ENCODE peak calls at places on chromosomes 12 and 14, in ten cellular contexts. W is K562, O is AG09319, S is SK-N-SH, H is suprapubic skin, L is nephron progenitor cell, U is A549, Y is foreskin fibroblast, T is BJ, N is fibroblast of mammary gland. R is an unnamed sample.

GRCh38 chr12:96862326-96862725 is 44.7 kb upstream of the NEDD1 start:
- DNase-seq in W (no peak), Y (no peak), H (no peak), U (no peak), T (no peak), N (no peak), O (no peak), L (no peak), S (no peak), R (no peak)

GRCh38 chr12:81043979-81044740 is 33.7 kb upstream of the ACSS3 start:
- DNase-seq in S (no peak), N (no peak), U (no peak), Y (no peak), W (no peak), L (no peak), T (no peak), O (no peak), H (no peak), R (no peak)

GRCh38 chr12:104177663-104178501 is 37.7 kb upstream of the TXNRD1 start:
- DNase-seq in T (peak), U (peak), W (peak), N (peak), Y (peak), H (peak), O (peak), L (no peak), S (peak), R (peak)

GRCh38 chr14:77044776-77045569 is 16.5 kb upstream of the IRF2BPL start:
- DNase-seq in S (no peak), T (peak), L (no peak), U (peak), Y (peak), H (no peak), N (peak), O (peak), W (no peak), R (no peak)

GRCh38 chr14:105083926-105084685 is 18.9 kb upstream of the GPR132 start:
- DNase-seq in N (no peak), O (no peak), W (no peak), H (peak), L (no peak), S (no peak), T (no peak), Y (no peak), U (no peak), R (no peak)

GRCh38 chr14:24662753-24663152 is 28.8 kb upstream of the GZMB start:
- DNase-seq in L (no peak), Y (no peak), H (no peak), N (no peak), W (no peak), U (no peak), T (no peak), O (no peak), S (no peak), R (no peak)

GRCh38 chr12:11834104-11834812 is 184.8 kb downstream of the ETV6 start:
- DNase-seq in N (peak), L (no peak), U (no peak), Y (peak), W (no peak), S (no peak), O (no peak), H (no peak), T (peak), R (no peak)

GRCh38 chr12:46111727-46112126 is 121.4 kb upstream of the SCAF11 start:
- DNase-seq in U (no peak), N (no peak), Y (no peak), H (no peak), O (no peak), S (no peak), T (no peak), L (no peak), W (no peak), R (no peak)

GRCh38 chr12:53791735-53792326 is 40.1 kb upstream of the CISTR start:
- DNase-seq in H (no peak), O (no peak), L (peak), T (no peak), U (peak), Y (no peak), S (no peak), N (peak), W (peak), R (no peak)

GRCh38 chr14:43147480-43147879 is 1359.6 kb downstream of the FSCB start:
- DNase-seq in W (no peak), T (no peak), O (no peak), L (no peak), H (no peak), Y (no peak), U (no peak), N (peak), S (no peak), R (no peak)

GRCh38 chr14:67725171-67725570 is 23.5 kb downstream of the RDH12 start:
- DNase-seq in S (no peak), N (no peak), W (no peak), Y (no peak), H (no peak), T (no peak), U (no peak), L (no peak), O (no peak), R (no peak)

GRCh38 chr12:42587564-42588307 is 1.8 kb downstream of the PRICKLE1 start:
- DNase-seq in H (no peak), O (no peak), U (no peak), W (no peak), Y (no peak), S (no peak), L (peak), N (no peak), T (no peak), R (no peak)

GRCh38 chr12:31518680-31519227 is 72.2 kb downstream of the DENND5B start:
- DNase-seq in L (no peak), T (peak), Y (peak), N (peak), S (peak), O (peak), U (peak), H (no peak), W (no peak), R (no peak)

GRCh38 chr12:49019435-49020317 is 1.1 kb upstream of the PRKAG1 start:
- DNase-seq in N (peak), H (peak), W (peak), S (peak), Y (peak), L (peak), O (no peak), U (peak), T (no peak), R (no peak)

GRCh38 chr12:122205590-122205925 is 2.0 kb downstream of the B3GNT4 start:
- DNase-seq in S (no peak), H (no peak), L (no peak), N (no peak), O (no peak), Y (no peak), W (no peak), T (no peak), U (no peak), R (no peak)

GRCh38 chr12:70722584-70723343 is 85.5 kb upstream of the PTPRB start:
- DNase-seq in N (peak), T (no peak), O (no peak), W (no peak), L (no peak), U (no peak), S (peak), Y (no peak), H (no peak), R (no peak)

GRCh38 chr14:74863274-74863673 is 12.7 kb downstream of the PROX2 start:
- DNase-seq in W (no peak), L (no peak), S (no peak), N (no peak), H (no peak), O (no peak), U (no peak), Y (no peak), T (no peak), R (no peak)

GRCh38 chr12:74111688-74112360 is 425.8 kb upstream of the ATXN7L3B start:
- DNase-seq in N (peak), O (no peak), L (peak), Y (no peak), S (peak), W (no peak), U (peak), H (no peak), T (no peak), R (no peak)
- TF ChIP-seq CTCF in N (peak), O (no peak), L (peak), Y (no peak), S (peak), W (peak), U (no peak), H (no peak), T (no peak), R (peak)

GRCh38 chr14:100525615-100526014 is 61.6 kb downstream of the BEGAIN start:
- DNase-seq in U (no peak), N (no peak), T (no peak), O (no peak), Y (no peak), H (peak), W (no peak), S (no peak), L (peak), R (peak)

GRCh38 chr14:100526057-100526456 is 61.2 kb downstream of the BEGAIN start:
- DNase-seq in T (no peak), L (no peak), O (no peak), U (no peak), N (no peak), Y (no peak), W (no peak), S (no peak), H (peak), R (peak)

GRCh38 chr14:100523536-100524025 is 63.6 kb downstream of the BEGAIN start:
- DNase-seq in T (no peak), S (no peak), Y (no peak), W (no peak), O (no peak), L (peak), H (peak), U (no peak), N (no peak), R (no peak)

GRCh38 chr14:100524233-100524932 is 62.8 kb downstream of the BEGAIN start:
- DNase-seq in H (peak), O (no peak), T (no peak), W (no peak), N (no peak), U (no peak), S (no peak), L (peak), Y (no peak), R (peak)

GRCh38 chr14:100524933-100525243 is 62.3 kb downstream of the BEGAIN start:
- DNase-seq in T (no peak), S (no peak), U (peak), Y (no peak), H (peak), O (no peak), W (peak), N (peak), L (peak), R (peak)
- TF ChIP-seq CTCF in T (no peak), S (no peak), U (peak), Y (peak), H (no peak), O (no peak), W (peak), N (peak), L (peak), R (peak)

DNA sequence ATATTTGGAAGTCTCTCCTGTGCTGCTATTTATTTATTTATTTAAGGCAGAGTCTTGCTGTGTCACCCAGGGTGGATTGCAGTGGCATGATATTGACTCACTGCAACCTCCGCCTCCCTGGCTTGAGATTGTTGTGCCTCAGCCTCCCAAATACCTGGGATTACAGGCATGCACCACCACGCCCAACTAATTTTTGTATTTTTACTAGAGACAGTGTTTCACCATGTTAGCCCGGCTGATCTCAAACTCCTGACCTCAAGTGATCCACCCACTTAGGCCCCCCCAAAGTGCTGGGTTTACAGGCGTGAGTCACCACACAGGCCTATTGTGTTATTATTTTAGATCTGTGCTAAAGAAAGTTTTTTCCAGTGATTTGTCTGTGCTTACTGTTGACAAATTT is 225.2 kb downstream of the CCER1 start:
- DNase-seq in S (no peak), N (peak), U (peak), Y (peak), W (no peak), L (no peak), H (no peak), T (peak), O (no peak), R (no peak)
- TF ChIP-seq CTCF in S (no peak), N (no peak), U (no peak), Y (no peak), W (no peak), L (no peak), H (no peak), T (no peak), O (no peak), R (no peak)

DNA sequence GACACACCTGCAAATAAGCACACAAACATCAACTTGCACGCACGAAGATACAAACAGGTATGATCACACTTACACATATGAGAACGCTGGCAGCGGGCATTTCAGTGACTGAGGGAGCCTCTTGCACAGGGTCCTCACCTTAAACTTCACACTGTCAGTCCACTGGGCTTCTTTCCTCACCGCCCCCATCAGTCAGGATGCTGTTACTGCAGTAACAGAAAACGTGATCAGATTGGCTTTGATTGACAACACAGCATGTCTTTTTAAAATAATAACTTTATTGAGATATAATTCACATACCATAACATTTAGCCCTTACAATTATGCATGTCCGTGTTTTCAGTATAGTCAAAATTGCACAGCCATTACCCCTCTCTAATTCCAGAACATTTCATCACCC is 8.2 kb downstream of the CCDC197 start:
- DNase-seq in T (no peak), L (no peak), W (peak), H (no peak), N (no peak), S (peak), Y (no peak), O (no peak), U (no peak), R (no peak)
- TF ChIP-seq CTCF in T (peak), L (peak), W (peak), H (no peak), N (peak), S (peak), Y (peak), O (peak), U (no peak), R (peak)

GRCh38 chr14:92926180-92926845 is 3.4 kb downstream of the CHGA start:
- DNase-seq in Y (no peak), L (no peak), S (no peak), U (no peak), N (no peak), W (no peak), O (no peak), H (no peak), T (no peak), R (no peak)
- TF ChIP-seq CTCF in Y (no peak), L (no peak), S (no peak), U (no peak), N (no peak), W (no peak), O (no peak), H (no peak), T (no peak), R (no peak)

DNA sequence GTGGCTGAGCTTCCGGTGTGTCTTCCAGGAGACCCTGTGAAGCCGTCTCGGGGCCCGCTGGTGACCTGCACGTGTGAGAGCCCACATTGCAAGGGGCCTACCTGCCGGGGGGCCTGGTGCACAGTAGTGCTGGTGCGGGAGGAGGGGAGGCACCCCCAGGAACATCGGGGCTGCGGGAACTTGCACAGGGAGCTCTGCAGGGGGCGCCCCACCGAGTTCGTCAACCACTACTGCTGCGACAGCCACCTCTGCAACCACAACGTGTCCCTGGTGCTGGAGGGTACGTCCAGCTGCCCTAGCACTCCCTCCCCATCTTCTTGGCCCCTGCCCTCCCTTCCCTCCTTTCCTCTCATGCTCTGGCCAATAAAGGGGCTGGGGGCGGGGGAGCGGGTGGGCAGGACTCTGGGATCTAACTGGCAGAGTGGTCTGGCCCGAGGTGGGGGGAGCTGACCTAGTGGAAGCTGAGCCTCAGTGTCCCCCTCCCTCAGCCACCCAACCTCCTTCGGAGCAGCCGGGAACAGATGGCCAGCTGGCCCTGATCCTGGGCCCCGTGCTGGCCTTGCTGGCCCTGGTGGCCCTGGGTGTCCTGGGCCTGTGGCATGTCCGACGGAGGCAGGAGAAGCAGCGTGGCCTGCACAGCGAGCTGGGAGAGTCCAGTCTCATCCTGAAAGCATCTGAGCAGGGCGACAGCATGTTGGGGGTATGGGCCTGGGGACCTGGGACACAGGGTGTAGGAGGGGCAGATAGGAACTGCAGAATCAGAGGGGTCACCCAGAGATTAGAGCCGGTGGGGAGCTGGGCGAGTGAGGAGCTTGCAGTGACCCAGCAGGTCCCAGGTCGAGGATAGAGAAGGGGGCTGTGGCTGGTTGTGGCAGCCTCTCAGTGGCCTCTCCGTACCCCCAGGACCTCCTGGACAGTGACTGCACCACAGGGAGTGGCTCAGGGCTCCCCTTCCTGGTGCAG is 6.0 kb downstream of the ACVRL1 start:
- DNase-seq in O (no peak), Y (no peak), N (no peak), U (no peak), T (no peak), H (peak), S (peak), W (peak), L (no peak), R (no peak)
- TF ChIP-seq CTCF in O (no peak), Y (no peak), N (no peak), U (no peak), T (peak), H (no peak), S (peak), W (peak), L (peak), R (no peak)